ENCODE peak calls at places on chromosomes 3 and 15, in five cellular contexts. K, B, I, T and J are unnamed samples.
A peak's percentile ranks its signal among the peaks of the same experiment; 100 is the strongest.

GRCh38 chr3:153848701-153849100 is 272.5 kb upstream of the ARHGEF26 start:
- DNase-seq in K (no peak), B (no peak), I (no peak), T (peak; percentile 9), J (no peak)

GRCh38 chr3:14810070-14810732 is 8.6 kb upstream of the FGD5 start:
- DNase-seq in K (no peak), B (peak; percentile 55), I (no peak), T (no peak), J (peak; percentile 50)

GRCh38 chr15:31357148-31357547 is 30.5 kb downstream of the KLF13 start:
- DNase-seq in K (no peak), B (no peak), I (no peak), T (no peak), J (no peak)

GRCh38 chr3:140365872-140366697 is 311.8 kb upstream of the TRIM42 start:
- DNase-seq in K (no peak), B (no peak), I (no peak), T (no peak), J (no peak)

GRCh38 chr3:9930804-9931418 is 2.7 kb upstream of the CRELD1 start:
- DNase-seq in K (peak; percentile 49), B (no peak), I (no peak), T (peak; percentile 45), J (no peak)

GRCh38 chr15:66498501-66499386 is 1.2 kb upstream of the SNAPC5 start:
- DNase-seq in K (peak; percentile 40), B (no peak), I (no peak), T (peak; percentile 63), J (no peak)

GRCh38 chr3:48219543-48219942 is 3.8 kb upstream of the CAMP start:
- DNase-seq in K (no peak), B (peak; percentile 61), I (no peak), T (peak; percentile 53), J (peak; percentile 39)

GRCh38 chr3:134067311-134068161 is 37.8 kb upstream of the SLCO2A1 start:
- DNase-seq in K (no peak), B (no peak), I (no peak), T (no peak), J (no peak)

GRCh38 chr3:57446318-57446841 is 97.8 kb downstream of the DNAH12 start:
- DNase-seq in K (peak; percentile 38), B (no peak), I (peak; percentile 12), T (no peak), J (no peak)

GRCh38 chr3:125140011-125140813 is 72.3 kb downstream of the SLC12A8 start:
- DNase-seq in K (no peak), B (no peak), I (peak; percentile 70), T (peak; percentile 77), J (no peak)

GRCh38 chr3:36380171-36381031 is at the start of gene STAC:
- DNase-seq in K (no peak), B (peak; percentile 13), I (no peak), T (peak; percentile 23), J (no peak)

DNA sequence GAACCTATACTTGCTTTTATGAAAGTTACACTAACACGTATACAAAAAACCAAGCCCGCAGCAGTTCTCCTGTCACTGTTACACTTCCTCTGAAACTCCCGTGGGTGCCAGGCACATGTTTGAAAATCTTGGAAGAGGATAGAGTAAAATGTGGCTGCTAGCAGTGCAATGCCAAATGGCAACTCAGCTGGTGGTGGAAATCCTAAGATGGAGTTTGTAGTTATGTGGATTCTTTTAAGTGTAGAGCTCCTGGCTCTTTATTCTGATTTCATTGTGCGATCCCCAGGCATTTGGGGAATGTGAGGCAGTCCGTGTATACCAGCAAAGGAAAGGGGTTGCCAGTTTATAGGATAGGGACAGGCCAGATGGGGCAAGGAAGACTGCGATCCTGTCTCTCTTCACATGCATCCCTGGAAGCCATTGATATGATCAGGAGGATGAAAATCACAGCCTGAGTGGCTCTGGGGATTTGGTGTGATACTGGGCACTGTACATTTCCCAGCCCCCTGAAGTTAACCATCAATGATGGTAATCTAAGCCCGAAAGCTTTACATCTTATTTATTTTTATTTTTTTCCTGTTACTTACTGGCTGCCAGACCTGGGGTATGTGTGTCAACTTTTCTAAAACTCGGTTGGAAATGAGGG is 1.1 kb downstream of the STAC start:
- DNase-seq in K (no peak), B (no peak), I (no peak), T (peak; percentile 3), J (no peak)
- TF ChIP-seq CTCF in K (no peak), B (no peak), I (no peak), T (no peak), J (no peak)

GRCh38 chr15:100934166-100934565 is 15.0 kb downstream of the LRRK1 start:
- DNase-seq in K (no peak), B (no peak), I (no peak), T (no peak), J (no peak)

GRCh38 chr15:100930306-100930848 is 11.2 kb downstream of the LRRK1 start:
- DNase-seq in K (no peak), B (no peak), I (no peak), T (no peak), J (no peak)

GRCh38 chr15:100934735-100935134 is 15.6 kb downstream of the LRRK1 start:
- DNase-seq in K (no peak), B (no peak), I (peak; percentile 18), T (peak; percentile 32), J (no peak)

GRCh38 chr15:100931143-100931890 is 12.2 kb downstream of the LRRK1 start:
- DNase-seq in K (no peak), B (no peak), I (no peak), T (no peak), J (no peak)

GRCh38 chr15:100932676-100933348 is 13.7 kb downstream of the LRRK1 start:
- DNase-seq in K (no peak), B (no peak), I (no peak), T (no peak), J (no peak)
- H3K4me3 ChIP-seq in K (no peak overlapping the region), B (no peak overlapping the region), I (no peak overlapping the region), T (no peak overlapping the region), J (no peak overlapping the region)

DNA sequence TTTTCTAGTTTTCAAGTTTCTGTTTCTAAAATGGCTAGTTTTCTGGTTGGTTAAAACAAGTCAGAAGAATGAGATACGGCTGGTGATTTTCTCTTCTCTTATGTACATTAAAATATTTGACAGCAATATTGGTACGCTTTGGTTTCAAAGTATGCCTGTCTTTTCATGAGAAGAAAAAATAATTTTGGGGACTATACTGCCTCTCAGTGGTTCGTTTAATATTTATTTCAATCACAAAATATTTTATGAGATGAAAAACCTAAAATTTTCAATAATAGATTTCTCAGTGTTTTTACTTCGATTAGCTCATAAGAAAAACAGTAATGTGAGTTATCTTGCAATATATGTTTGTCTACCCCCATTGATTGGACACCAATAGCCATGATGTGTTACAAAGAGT is 72.8 kb upstream of the AADACL2 start:
- DNase-seq in K (no peak), B (no peak), I (no peak), T (peak; percentile 38), J (no peak)
- TF ChIP-seq CTCF in K (no peak), B (peak; percentile 22), I (no peak), T (no peak), J (peak; percentile 61)

GRCh38 chr3:56375654-56376053 is 92.6 kb downstream of the ERC2 start:
- DNase-seq in K (no peak), B (no peak), I (no peak), T (no peak), J (no peak)

GRCh38 chr3:56368860-56369259 is 99.4 kb downstream of the ERC2 start:
- DNase-seq in K (no peak), B (no peak), I (no peak), T (no peak), J (no peak)

GRCh38 chr3:56370991-56371775 is 97.1 kb downstream of the ERC2 start:
- DNase-seq in K (no peak), B (no peak), I (no peak), T (no peak), J (no peak)

GRCh38 chr3:56369914-56370313 is 98.4 kb downstream of the ERC2 start:
- DNase-seq in K (no peak), B (no peak), I (no peak), T (no peak), J (no peak)

GRCh38 chr3:56373386-56373785 is 94.9 kb downstream of the ERC2 start:
- DNase-seq in K (no peak), B (no peak), I (no peak), T (no peak), J (no peak)
- H3K4me3 ChIP-seq in K (no peak overlapping the region), B (no peak overlapping the region), I (no peak overlapping the region), T (no peak overlapping the region), J (no peak overlapping the region)

GRCh38 chr15:99345832-99346462 is 94.7 kb downstream of the LRRC28 start:
- DNase-seq in K (no peak), B (no peak), I (no peak), T (no peak), J (no peak)
- TF ChIP-seq CTCF in K (no peak), B (no peak), I (no peak), T (no peak), J (no peak)

DNA sequence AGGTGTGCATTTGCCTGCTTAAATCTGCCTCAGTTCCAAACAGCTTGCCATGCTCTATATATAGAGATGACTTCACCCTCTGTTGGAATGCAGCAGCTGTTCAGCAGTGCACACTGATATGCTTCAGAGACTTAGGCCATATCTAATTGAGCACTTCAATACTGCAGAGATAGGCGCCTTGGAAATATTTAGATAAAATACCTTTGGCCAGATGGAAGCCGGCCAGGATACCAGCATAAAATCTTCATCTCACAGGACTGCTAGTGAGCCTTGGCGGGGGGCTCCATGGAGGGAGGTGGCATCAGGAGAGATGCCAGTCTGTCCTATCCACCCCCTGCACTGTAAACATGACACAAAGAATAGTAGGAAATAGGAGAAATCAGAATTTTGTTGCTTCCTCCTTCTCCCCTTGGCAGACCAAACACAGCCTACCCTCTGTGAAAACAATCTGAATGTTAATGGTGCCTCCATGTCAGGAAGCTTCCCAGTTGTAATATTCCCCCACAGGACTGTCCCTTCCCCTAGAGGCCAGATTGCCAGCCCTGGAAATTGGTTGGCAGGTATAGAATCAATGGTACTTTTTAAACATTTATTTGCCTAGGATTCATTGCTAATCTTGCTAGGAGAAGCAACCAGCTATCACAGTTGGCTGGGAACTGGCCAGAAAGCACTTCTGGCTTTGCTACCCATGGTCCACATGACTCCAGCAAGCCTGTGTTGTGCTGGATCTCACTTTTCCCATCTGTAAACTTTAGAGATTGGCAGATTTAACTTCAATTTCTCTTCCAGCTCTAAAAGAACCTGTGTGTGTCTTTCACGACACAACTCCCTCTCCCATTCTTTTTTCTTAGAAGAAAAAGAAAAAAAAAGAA is 215.5 kb upstream of the KCNMB2 start:
- DNase-seq in K (peak; percentile 57), B (peak; percentile 73), I (peak; percentile 66), T (peak; percentile 67), J (peak; percentile 34)
- H3K4me3 ChIP-seq in K (no peak overlapping the region), B (peak overlapping the region; percentile 8), I (no peak overlapping the region), T (no peak overlapping the region), J (no peak overlapping the region)

GRCh38 chr3:42501681-42502428 is 588 bp upstream of the VIPR1 start:
- DNase-seq in K (peak; percentile 74), B (peak; percentile 50), I (peak; percentile 9), T (peak; percentile 43), J (no peak)
- TF ChIP-seq CTCF in K (peak; percentile 90), B (peak; percentile 71), I (peak; percentile 66), T (peak; percentile 40), J (peak; percentile 5)